ENCODE peak calls at places on chromosome 16, in six cellular contexts. One of them, this sample, is unnamed.

GRCh38 chr16:83134638-83135037 is 507.9 kb downstream of the CDH13 start:
- DNase-seq in left lung: no peak
- DNase-seq in prostate gland: no peak
- DNase-seq in aorta: no peak
- DNase-seq in upper lobe of right lung: no peak
- DNase-seq in neural progenitor cell: no peak
- DNase-seq in this sample: no peak

GRCh38 chr16:24700549-24701392 is 28.7 kb upstream of the TNRC6A start:
- DNase-seq in left lung: peak
- DNase-seq in prostate gland: peak
- DNase-seq in aorta: peak
- DNase-seq in upper lobe of right lung: no peak
- DNase-seq in neural progenitor cell: no peak
- DNase-seq in this sample: peak

GRCh38 chr16:79509221-79509631 is 91.3 kb downstream of the MAF start:
- DNase-seq in left lung: peak
- DNase-seq in prostate gland: peak
- DNase-seq in aorta: peak
- DNase-seq in upper lobe of right lung: no peak
- DNase-seq in neural progenitor cell: peak
- DNase-seq in this sample: peak

GRCh38 chr16:9868606-9869149 is 313.6 kb downstream of the GRIN2A start:
- DNase-seq in left lung: no peak
- DNase-seq in prostate gland: no peak
- DNase-seq in aorta: no peak
- DNase-seq in upper lobe of right lung: no peak
- DNase-seq in neural progenitor cell: no peak
- DNase-seq in this sample: no peak

GRCh38 chr16:16025214-16025968 is 76.0 kb downstream of the ABCC1 start:
- DNase-seq in left lung: no peak
- DNase-seq in prostate gland: peak
- DNase-seq in aorta: peak
- DNase-seq in upper lobe of right lung: no peak
- DNase-seq in neural progenitor cell: peak
- DNase-seq in this sample: no peak

GRCh38 chr16:15948532-15949209 is 745 bp upstream of the ABCC1 start:
- DNase-seq in left lung: no peak
- DNase-seq in prostate gland: no peak
- DNase-seq in aorta: no peak
- DNase-seq in upper lobe of right lung: peak
- DNase-seq in neural progenitor cell: no peak
- DNase-seq in this sample: no peak

GRCh38 chr16:31460582-31461002 is 1.3 kb downstream of the ARMC5 start:
- DNase-seq in left lung: no peak
- DNase-seq in prostate gland: no peak
- DNase-seq in aorta: no peak
- DNase-seq in upper lobe of right lung: peak
- DNase-seq in neural progenitor cell: peak
- DNase-seq in this sample: no peak

GRCh38 chr16:59859606-59860402 is 1125.7 kb upstream of the GOT2 start:
- DNase-seq in left lung: no peak
- DNase-seq in prostate gland: no peak
- DNase-seq in aorta: no peak
- DNase-seq in upper lobe of right lung: no peak
- DNase-seq in neural progenitor cell: no peak
- DNase-seq in this sample: no peak

GRCh38 chr16:10121496-10121895 is 60.7 kb downstream of the GRIN2A start:
- DNase-seq in left lung: no peak
- DNase-seq in prostate gland: no peak
- DNase-seq in aorta: no peak
- DNase-seq in upper lobe of right lung: no peak
- DNase-seq in neural progenitor cell: no peak
- DNase-seq in this sample: no peak

GRCh38 chr16:88509749-88510069 is 56.6 kb downstream of the ZFPM1 start:
- DNase-seq in left lung: no peak
- DNase-seq in prostate gland: no peak
- DNase-seq in aorta: no peak
- DNase-seq in upper lobe of right lung: no peak
- DNase-seq in neural progenitor cell: no peak
- DNase-seq in this sample: no peak

GRCh38 chr16:1665829-1666228 is 12.2 kb upstream of the JPT2 start:
- DNase-seq in left lung: no peak
- DNase-seq in prostate gland: no peak
- DNase-seq in aorta: no peak
- DNase-seq in upper lobe of right lung: no peak
- DNase-seq in neural progenitor cell: no peak
- DNase-seq in this sample: no peak

GRCh38 chr16:27489906-27490305 is 59.8 kb downstream of the GTF3C1 start:
- DNase-seq in left lung: no peak
- DNase-seq in prostate gland: no peak
- DNase-seq in aorta: no peak
- DNase-seq in upper lobe of right lung: no peak
- DNase-seq in neural progenitor cell: no peak
- DNase-seq in this sample: no peak

GRCh38 chr16:78184554-78185183 is 85.2 kb downstream of the WWOX start:
- DNase-seq in left lung: no peak
- DNase-seq in prostate gland: peak
- DNase-seq in aorta: no peak
- DNase-seq in upper lobe of right lung: no peak
- DNase-seq in neural progenitor cell: no peak
- DNase-seq in this sample: no peak

GRCh38 chr16:81581107-81581506 is 136.5 kb downstream of the CMIP start:
- DNase-seq in left lung: no peak
- DNase-seq in prostate gland: peak
- DNase-seq in aorta: no peak
- DNase-seq in upper lobe of right lung: no peak
- DNase-seq in neural progenitor cell: no peak
- DNase-seq in this sample: no peak

GRCh38 chr16:26709175-26709574 is 357.6 kb upstream of the C16orf82 start:
- DNase-seq in left lung: no peak
- DNase-seq in prostate gland: no peak
- DNase-seq in aorta: no peak
- DNase-seq in upper lobe of right lung: no peak
- DNase-seq in neural progenitor cell: no peak
- DNase-seq in this sample: peak

GRCh38 chr16:29124828-29125227 is 140.0 kb downstream of the LAT start:
- DNase-seq in left lung: no peak
- DNase-seq in prostate gland: no peak
- DNase-seq in aorta: no peak
- DNase-seq in upper lobe of right lung: peak
- DNase-seq in neural progenitor cell: no peak
- DNase-seq in this sample: no peak

GRCh38 chr16:15857779-15858560 is 1.1 kb upstream of the MYH11 start:
- DNase-seq in left lung: no peak
- DNase-seq in prostate gland: peak
- DNase-seq in aorta: peak
- DNase-seq in upper lobe of right lung: peak
- DNase-seq in neural progenitor cell: peak
- DNase-seq in this sample: peak

GRCh38 chr16:58652741-58653140 is 23.1 kb upstream of the CNOT1 start:
- DNase-seq in left lung: no peak
- DNase-seq in prostate gland: no peak
- DNase-seq in aorta: no peak
- DNase-seq in upper lobe of right lung: no peak
- DNase-seq in neural progenitor cell: peak
- DNase-seq in this sample: peak

GRCh38 chr16:31452631-31453106 is 6.6 kb upstream of the ARMC5 start:
- DNase-seq in left lung: no peak
- DNase-seq in prostate gland: no peak
- DNase-seq in aorta: no peak
- DNase-seq in upper lobe of right lung: no peak
- DNase-seq in neural progenitor cell: no peak
- DNase-seq in this sample: peak

GRCh38 chr16:27067138-27067537 is 411 bp downstream of the C16orf82 start:
- DNase-seq in left lung: no peak
- DNase-seq in prostate gland: no peak
- DNase-seq in aorta: no peak
- DNase-seq in upper lobe of right lung: no peak
- DNase-seq in neural progenitor cell: peak
- DNase-seq in this sample: peak

GRCh38 chr16:63467513-63467912 is 1431.3 kb upstream of the CDH8 start:
- DNase-seq in left lung: no peak
- DNase-seq in prostate gland: no peak
- DNase-seq in aorta: no peak
- DNase-seq in upper lobe of right lung: no peak
- DNase-seq in neural progenitor cell: no peak
- DNase-seq in this sample: no peak

GRCh38 chr16:2025878-2026460 is 733 bp upstream of the NHERF2 start:
- DNase-seq in left lung: no peak
- DNase-seq in prostate gland: no peak
- DNase-seq in aorta: no peak
- DNase-seq in upper lobe of right lung: no peak
- DNase-seq in neural progenitor cell: no peak
- DNase-seq in this sample: no peak

GRCh38 chr16:16073884-16074781 is 124.7 kb downstream of the ABCC1 start:
- DNase-seq in left lung: peak
- DNase-seq in prostate gland: no peak
- DNase-seq in aorta: no peak
- DNase-seq in upper lobe of right lung: peak
- DNase-seq in neural progenitor cell: peak
- DNase-seq in this sample: peak

GRCh38 chr16:15536813-15537212 is 102.4 kb downstream of the BMERB1 start:
- DNase-seq in left lung: no peak
- DNase-seq in prostate gland: no peak
- DNase-seq in aorta: no peak
- DNase-seq in upper lobe of right lung: no peak
- DNase-seq in neural progenitor cell: no peak
- DNase-seq in this sample: no peak

GRCh38 chr16:12078405-12079245 is 102.1 kb downstream of the SNX29 start:
- DNase-seq in left lung: no peak
- DNase-seq in prostate gland: no peak
- DNase-seq in aorta: peak
- DNase-seq in upper lobe of right lung: peak
- DNase-seq in neural progenitor cell: no peak
- DNase-seq in this sample: no peak

GRCh38 chr16:57998992-57999365 is 1.5 kb downstream of the ZNF319 start:
- DNase-seq in left lung: no peak
- DNase-seq in prostate gland: no peak
- DNase-seq in aorta: no peak
- DNase-seq in upper lobe of right lung: peak
- DNase-seq in neural progenitor cell: no peak
- DNase-seq in this sample: peak

GRCh38 chr16:55147401-55147800 is 176.6 kb upstream of the IRX6 start:
- DNase-seq in left lung: no peak
- DNase-seq in prostate gland: no peak
- DNase-seq in aorta: no peak
- DNase-seq in upper lobe of right lung: no peak
- DNase-seq in neural progenitor cell: no peak
- DNase-seq in this sample: no peak

DNA sequence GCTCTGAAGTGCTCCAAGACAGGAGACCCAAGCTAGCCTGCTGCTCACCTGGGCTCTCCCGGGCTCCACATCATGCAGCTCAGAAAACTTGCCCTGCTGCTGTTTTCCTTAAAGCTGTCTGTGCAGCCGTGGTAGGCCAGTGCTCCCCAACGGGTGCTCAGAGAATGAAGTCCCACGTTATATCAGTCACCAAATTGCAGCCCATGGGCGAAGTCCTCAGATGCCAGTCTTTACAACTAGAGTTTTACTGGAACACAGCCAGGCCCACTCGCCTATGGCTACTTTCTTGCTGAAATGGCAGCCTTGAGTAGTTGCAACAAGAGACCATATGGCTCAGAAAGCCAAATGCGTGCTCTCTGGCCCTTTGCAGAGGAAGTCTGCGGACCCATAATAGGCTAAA is 6.3 kb downstream of the CREBBP start:
- DNase-seq in left lung: peak
- DNase-seq in prostate gland: no peak
- DNase-seq in aorta: no peak
- DNase-seq in upper lobe of right lung: no peak
- DNase-seq in neural progenitor cell: no peak
- DNase-seq in this sample: no peak
- H3K27ac ChIP-seq in left lung: no peak
- H3K27ac ChIP-seq in prostate gland: no peak
- H3K27ac ChIP-seq in aorta: no peak
- H3K27ac ChIP-seq in upper lobe of right lung: no peak
- H3K27ac ChIP-seq in neural progenitor cell: no peak
- H3K27ac ChIP-seq in this sample: no peak

GRCh38 chr16:56257666-56258359 is 66.5 kb downstream of the GNAO1 start:
- DNase-seq in left lung: no peak
- DNase-seq in prostate gland: no peak
- DNase-seq in aorta: peak
- DNase-seq in upper lobe of right lung: no peak
- DNase-seq in neural progenitor cell: no peak
- DNase-seq in this sample: no peak

GRCh38 chr16:56257260-56257659 is 66.0 kb downstream of the GNAO1 start:
- DNase-seq in left lung: no peak
- DNase-seq in prostate gland: no peak
- DNase-seq in aorta: peak
- DNase-seq in upper lobe of right lung: no peak
- DNase-seq in neural progenitor cell: no peak
- DNase-seq in this sample: no peak

GRCh38 chr16:56258508-56259424 is 67.5 kb downstream of the GNAO1 start:
- DNase-seq in left lung: no peak
- DNase-seq in prostate gland: no peak
- DNase-seq in aorta: no peak
- DNase-seq in upper lobe of right lung: no peak
- DNase-seq in neural progenitor cell: no peak
- DNase-seq in this sample: no peak

GRCh38 chr16:56260378-56260987 is 69.2 kb downstream of the GNAO1 start:
- DNase-seq in left lung: no peak
- DNase-seq in prostate gland: no peak
- DNase-seq in aorta: no peak
- DNase-seq in upper lobe of right lung: no peak
- DNase-seq in neural progenitor cell: no peak
- DNase-seq in this sample: peak

DNA sequence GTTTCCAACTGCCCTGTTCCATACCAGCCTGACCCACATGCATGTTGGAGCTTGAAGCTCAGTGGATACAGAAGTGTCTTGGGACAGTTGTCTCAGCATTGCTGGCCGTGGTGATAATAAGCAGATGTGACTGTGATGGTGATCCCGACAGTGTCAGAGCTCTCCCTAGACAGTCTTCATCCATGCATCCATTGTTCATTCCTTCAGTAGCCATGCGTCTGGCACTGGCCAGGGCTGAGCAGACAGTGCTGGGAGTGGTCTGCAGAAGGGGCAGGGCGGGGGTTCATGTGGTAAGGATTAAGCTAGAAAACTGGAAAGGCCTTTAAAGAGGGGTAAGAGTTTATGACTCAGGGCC is 68.1 kb downstream of the GNAO1 start:
- DNase-seq in left lung: no peak
- DNase-seq in prostate gland: no peak
- DNase-seq in aorta: no peak
- DNase-seq in upper lobe of right lung: no peak
- DNase-seq in neural progenitor cell: no peak
- DNase-seq in this sample: no peak
- H3K27ac ChIP-seq in left lung: no peak
- H3K27ac ChIP-seq in prostate gland: no peak
- H3K27ac ChIP-seq in aorta: no peak
- H3K27ac ChIP-seq in upper lobe of right lung: no peak
- H3K27ac ChIP-seq in neural progenitor cell: no peak
- H3K27ac ChIP-seq in this sample: no peak

GRCh38 chr16:65176603-65177002 is 54.7 kb upstream of the CDH11 start:
- DNase-seq in left lung: peak
- DNase-seq in prostate gland: no peak
- DNase-seq in aorta: no peak
- DNase-seq in upper lobe of right lung: no peak
- DNase-seq in neural progenitor cell: no peak
- DNase-seq in this sample: no peak
- H3K27ac ChIP-seq in left lung: no peak
- H3K27ac ChIP-seq in prostate gland: no peak
- H3K27ac ChIP-seq in aorta: no peak
- H3K27ac ChIP-seq in upper lobe of right lung: no peak
- H3K27ac ChIP-seq in neural progenitor cell: no peak
- H3K27ac ChIP-seq in this sample: no peak

GRCh38 chr16:85901110-85901509 is 2.1 kb downstream of the IRF8 start:
- DNase-seq in left lung: no peak
- DNase-seq in prostate gland: no peak
- DNase-seq in aorta: no peak
- DNase-seq in upper lobe of right lung: no peak
- DNase-seq in neural progenitor cell: no peak
- DNase-seq in this sample: no peak
- H3K27ac ChIP-seq in left lung: no peak
- H3K27ac ChIP-seq in prostate gland: no peak
- H3K27ac ChIP-seq in aorta: no peak
- H3K27ac ChIP-seq in upper lobe of right lung: no peak
- H3K27ac ChIP-seq in neural progenitor cell: no peak
- H3K27ac ChIP-seq in this sample: no peak

This sample was measured in endodermal cell.